ENCODE peak calls at places on chromosome 17, in five cellular contexts. C is MM.1S, J is H9, K is adipocyte, N is thoracic aorta. A is an unnamed sample. For H3K4me1, the result is how much of the 10 kb centered on the place peaks cover.

GRCh38 chr17:75594499-75595283 is 7.1 kb downstream of the MYO15B start:
- DNase-seq in C (no peak), J (peak), K (no peak), N (no peak), A (no peak)

GRCh38 chr17:39573447-39574298 is 34.0 kb downstream of the NEUROD2 start:
- DNase-seq in C (no peak), J (peak), K (peak), N (no peak), A (peak)

GRCh38 chr17:45782889-45783592 is 1.1 kb upstream of the CRHR1 start:
- DNase-seq in C (no peak), J (peak), K (peak), N (no peak), A (peak)

GRCh38 chr17:10623786-10624338 is 33.2 kb downstream of the MYH3 start:
- DNase-seq in C (no peak), J (no peak), K (no peak), N (no peak), A (no peak)

GRCh38 chr17:50297407-50297865 is 23.2 kb downstream of the TMEM92 start:
- DNase-seq in C (peak), J (peak), K (peak), N (peak), A (peak)

GRCh38 chr17:80243526-80244433 is 16.9 kb upstream of the RNF213 start:
- DNase-seq in C (no peak), J (no peak), K (no peak), N (no peak), A (no peak)

GRCh38 chr17:50871898-50872297 is 5.7 kb upstream of the TOB1 start:
- DNase-seq in C (no peak), J (peak), K (no peak), N (no peak), A (no peak)

GRCh38 chr17:27285501-27285900 is 8.4 kb upstream of the WSB1 start:
- DNase-seq in C (no peak), J (no peak), K (no peak), N (no peak), A (no peak)

GRCh38 chr17:28570716-28571254 is 539 bp downstream of the PIGS start:
- DNase-seq in C (peak), J (peak), K (peak), N (no peak), A (no peak)

GRCh38 chr17:35185849-35186248 is 8.3 kb downstream of the SLC35G3 start:
- DNase-seq in C (no peak), J (no peak), K (no peak), N (no peak), A (no peak)

GRCh38 chr17:50872710-50873424 is 6.7 kb upstream of the TOB1 start:
- DNase-seq in C (peak), J (peak), K (peak), N (no peak), A (no peak)

GRCh38 chr17:745406-745805 is 6.7 kb downstream of the GEMIN4 start:
- DNase-seq in C (no peak), J (no peak), K (no peak), N (no peak), A (no peak)

GRCh38 chr17:69857412-69857835 is 217.6 kb upstream of the KCNJ16 start:
- DNase-seq in C (no peak), J (no peak), K (peak), N (no peak), A (no peak)

GRCh38 chr17:64319531-64319930 is 56.5 kb upstream of the TEX2 start:
- DNase-seq in C (no peak), J (no peak), K (no peak), N (no peak), A (no peak)

GRCh38 chr17:28925912-28926365 is 23.1 kb upstream of the DHRS13 start:
- DNase-seq in C (peak), J (no peak), K (peak), N (no peak), A (no peak)

GRCh38 chr17:82231562-82232321 is 2.9 kb downstream of the SLC16A3 start:
- DNase-seq in C (no peak), J (peak), K (peak), N (no peak), A (peak)

GRCh38 chr17:65463242-65463641 is 98.2 kb downstream of the AXIN2 start:
- DNase-seq in C (no peak), J (no peak), K (peak), N (peak), A (peak)

GRCh38 chr17:72359274-72359673 is 238.5 kb downstream of the SOX9 start:
- DNase-seq in C (no peak), J (no peak), K (no peak), N (no peak), A (no peak)

GRCh38 chr17:3964203-3965122 is at the start of gene ATP2A3:
- DNase-seq in C (peak), J (no peak), K (peak), N (no peak), A (no peak)

GRCh38 chr17:41678411-41678906 is 10.2 kb upstream of the EIF1 start:
- DNase-seq in C (no peak), J (no peak), K (no peak), N (no peak), A (no peak)

GRCh38 chr17:3885271-3885670 is 7.6 kb downstream of the CAMKK1 start:
- DNase-seq in C (no peak), J (no peak), K (no peak), N (no peak), A (no peak)

GRCh38 chr17:77476920-77477805 is 336.4 kb downstream of the SEC14L1 start:
- DNase-seq in C (peak), J (no peak), K (peak), N (peak), A (peak)

GRCh38 chr17:72430611-72431432 is 310.0 kb downstream of the SOX9 start:
- DNase-seq in C (no peak), J (peak), K (no peak), N (no peak), A (no peak)

GRCh38 chr17:45256114-45256966 is 5.6 kb downstream of the SPATA32 start:
- DNase-seq in C (peak), J (peak), K (no peak), N (no peak), A (no peak)

GRCh38 chr17:81912441-81913309 is 1.5 kb upstream of the PCYT2 start:
- DNase-seq in C (no peak), J (no peak), K (no peak), N (no peak), A (no peak)

GRCh38 chr17:8954339-8954738 is 11.2 kb downstream of the PIK3R5 start:
- DNase-seq in C (no peak), J (peak), K (no peak), N (no peak), A (peak)

GRCh38 chr17:48930435-48930873 is 14.2 kb downstream of the SNF8 start:
- DNase-seq in C (no peak), J (no peak), K (no peak), N (no peak), A (no peak)

GRCh38 chr17:51270675-51271074 is 10.3 kb downstream of the UTP18 start:
- DNase-seq in C (no peak), J (no peak), K (no peak), N (no peak), A (no peak)

GRCh38 chr17:32772453-32773025 is 104.4 kb downstream of the MYO1D start:
- DNase-seq in C (no peak), J (no peak), K (no peak), N (no peak), A (no peak)

GRCh38 chr17:72656114-72656763 is 436.2 kb downstream of the SLC39A11 start:
- DNase-seq in C (no peak), J (no peak), K (no peak), N (no peak), A (no peak)

GRCh38 chr17:3890082-3890892 is 2.6 kb downstream of the CAMKK1 start:
- DNase-seq in C (no peak), J (no peak), K (peak), N (peak), A (peak)

GRCh38 chr17:57602896-57603295 is 142.2 kb downstream of the CCDC182 start:
- DNase-seq in C (no peak), J (no peak), K (no peak), N (no peak), A (no peak)

GRCh38 chr17:57603541-57603940 is 141.6 kb downstream of the CCDC182 start:
- DNase-seq in C (peak), J (no peak), K (no peak), N (no peak), A (no peak)

GRCh38 chr17:57600092-57600491 is 145.0 kb downstream of the CCDC182 start:
- DNase-seq in C (peak), J (no peak), K (no peak), N (no peak), A (no peak)

GRCh38 chr17:57599271-57600045 is 145.6 kb downstream of the CCDC182 start:
- DNase-seq in C (peak), J (no peak), K (no peak), N (no peak), A (no peak)

DNA sequence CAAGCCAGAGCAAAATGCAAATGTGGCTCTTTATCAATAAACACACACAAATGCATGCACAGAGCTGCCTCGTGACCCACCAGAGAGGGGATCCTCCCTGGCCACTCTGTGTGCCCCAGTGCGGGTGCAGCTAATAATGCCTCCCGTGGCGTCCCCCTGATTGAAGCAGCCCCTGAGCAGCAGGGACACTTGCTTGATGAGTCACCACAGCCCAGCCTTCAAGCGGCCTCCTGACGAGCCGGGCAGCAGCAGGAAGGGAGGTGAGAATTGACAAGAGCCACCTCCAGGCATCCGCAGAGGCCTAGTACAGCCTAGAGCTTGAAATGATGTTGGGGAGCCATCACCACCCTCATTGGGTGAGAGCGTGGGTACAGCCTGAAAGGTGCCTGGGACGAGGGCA is 143.8 kb downstream of the CCDC182 start:
- DNase-seq in C (no peak), J (no peak), K (no peak), N (no peak), A (no peak)
- H3K4me1 ChIP-seq in C (half or more), J (under half), K (under half), N (half or more), A (under half)

DNA sequence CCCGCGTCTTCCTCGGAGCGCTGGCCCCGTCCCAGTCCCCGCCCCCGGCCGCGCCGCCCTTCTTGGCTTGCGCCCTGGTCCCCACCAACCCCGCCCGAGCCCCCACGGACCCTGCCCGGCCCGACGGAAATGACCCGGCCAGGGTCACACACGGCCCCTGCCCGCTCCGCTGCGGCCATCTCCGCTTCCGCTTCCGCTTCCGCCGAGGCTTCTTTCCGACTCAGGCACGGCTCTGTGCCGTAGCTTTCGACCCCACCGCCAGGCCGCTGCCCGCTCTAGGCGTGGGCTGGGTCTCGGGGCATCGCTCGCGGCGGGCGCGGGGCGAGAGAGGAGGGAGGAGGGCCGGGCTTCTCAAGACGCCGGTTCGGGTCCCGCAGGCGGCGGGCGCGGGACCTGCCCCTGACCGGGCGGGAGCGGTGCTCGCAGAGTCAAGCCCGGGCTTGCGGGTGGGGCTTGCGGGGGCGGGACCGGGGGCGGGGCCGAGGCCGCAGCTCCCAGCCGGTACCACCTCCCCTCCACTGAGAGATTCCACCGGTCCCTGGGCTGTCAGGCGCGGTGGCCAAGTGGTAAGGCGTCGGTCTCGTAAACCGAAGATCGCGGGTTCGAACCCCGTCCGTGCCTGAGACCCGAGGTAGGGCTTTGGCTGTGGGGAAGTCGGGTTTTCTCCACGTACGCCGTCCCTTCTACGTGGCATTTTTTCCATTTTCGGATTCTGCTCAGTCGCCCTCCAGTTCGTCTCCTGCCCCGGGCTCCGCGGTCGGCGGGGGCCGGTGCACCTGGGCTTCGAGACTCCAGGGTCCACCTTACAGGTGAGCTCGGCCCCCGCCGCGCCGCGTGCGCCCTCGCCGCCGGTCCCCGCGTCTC is 158.3 kb downstream of the RAB11FIP4 start:
- DNase-seq in C (peak), J (peak), K (peak), N (peak), A (peak)
- H3K4me1 ChIP-seq in C (under half), J (under half), K (under half), N (under half), A (under half)

DNA sequence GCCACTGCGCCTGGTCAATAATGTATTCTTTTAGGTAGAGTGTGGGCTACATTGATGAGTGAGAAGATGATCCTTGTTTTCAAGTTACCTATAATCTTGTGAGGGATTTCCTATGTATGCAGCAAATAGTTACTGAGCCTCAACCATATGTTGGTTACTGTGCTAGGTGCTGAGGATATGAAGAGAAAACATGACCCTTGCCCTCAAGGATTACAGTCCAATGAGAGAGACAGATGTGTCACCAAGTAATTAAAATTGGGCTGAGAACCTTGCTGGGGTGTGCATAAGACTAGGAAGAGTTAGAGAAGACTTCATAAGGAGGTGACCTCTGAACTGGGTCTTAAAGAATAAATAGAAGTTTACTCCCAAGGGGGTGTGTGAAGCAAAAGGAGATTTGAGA is 7.4 kb downstream of the POLR2A start:
- DNase-seq in C (no peak), J (no peak), K (no peak), N (no peak), A (no peak)
- H3K4me1 ChIP-seq in C (under half), J (under half), K (under half), N (under half), A (under half)

DNA sequence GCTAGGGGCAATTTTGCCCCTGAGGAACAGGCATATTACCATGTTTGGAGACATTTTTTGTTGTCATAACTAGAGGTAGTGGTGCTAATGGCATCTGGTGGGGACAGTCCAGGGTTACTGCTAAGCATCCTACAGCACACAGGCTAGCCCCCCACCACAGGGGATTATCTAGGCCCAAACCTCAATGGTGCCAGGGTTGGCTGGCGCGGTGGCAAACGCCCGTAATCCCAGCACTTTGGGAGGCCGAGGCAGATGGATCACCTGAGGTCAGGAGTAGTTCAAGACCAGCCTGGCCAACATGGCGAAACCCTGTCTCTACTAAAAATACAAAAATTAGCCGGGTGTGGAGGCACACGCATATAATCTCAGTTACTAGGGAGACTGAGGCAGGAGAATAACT is 15.2 kb downstream of the C1QTNF1 start:
- DNase-seq in C (no peak), J (no peak), K (no peak), N (no peak), A (no peak)
- H3K4me1 ChIP-seq in C (under half), J (under half), K (half or more), N (half or more), A (under half)